ENCODE peak calls at places on chromosomes 12 and 14, in eight cellular contexts. K is fibroblast of pulmonary artery, U is pancreas, F is NCI-H1092 treated with DMSO at 0.1 percent for 48 hours, O is GM03348, B is neural crest cell, X is HL-60, Z is psoas muscle. C is an unnamed sample.

GRCh38 chr14:61343991-61344405 is 22.6 kb downstream of the PRKCH start:
- DNase-seq in K (no peak), U (no peak), F (no peak), O (no peak), B (no peak), X (no peak), Z (no peak), C (no peak)

GRCh38 chr12:15928345-15928744 is 17.2 kb downstream of the DERA start:
- DNase-seq in K (peak), U (no peak), F (no peak), O (peak), B (no peak), X (no peak), Z (no peak), C (no peak)

GRCh38 chr14:102205560-102205959 is 65.9 kb downstream of the WDR20 start:
- DNase-seq in K (no peak), U (no peak), F (no peak), O (no peak), B (no peak), X (no peak), Z (no peak), C (no peak)

GRCh38 chr14:71399057-71399487 is 491.8 kb downstream of the PCNX1 start:
- DNase-seq in K (no peak), U (no peak), F (no peak), O (no peak), B (no peak), X (peak), Z (no peak), C (no peak)

GRCh38 chr12:89067436-89067835 is 284.9 kb downstream of the DUSP6 start:
- DNase-seq in K (peak), U (no peak), F (no peak), O (peak), B (no peak), X (no peak), Z (no peak), C (no peak)

GRCh38 chr12:131140697-131141096 is 187.0 kb downstream of the ADGRD1 start:
- DNase-seq in K (no peak), U (no peak), F (no peak), O (no peak), B (no peak), X (no peak), Z (no peak), C (no peak)

GRCh38 chr14:34336501-34336900 is 125.5 kb downstream of the SPTSSA start:
- DNase-seq in K (no peak), U (no peak), F (no peak), O (no peak), B (no peak), X (no peak), Z (no peak), C (no peak)

GRCh38 chr12:27336254-27336653 is 3.6 kb downstream of the BMAL2 start:
- DNase-seq in K (no peak), U (no peak), F (no peak), O (no peak), B (no peak), X (no peak), Z (no peak), C (no peak)

GRCh38 chr12:69657376-69658137 is 41.5 kb downstream of the BEST3 start:
- DNase-seq in K (peak), U (no peak), F (no peak), O (no peak), B (no peak), X (no peak), Z (peak), C (no peak)

GRCh38 chr14:33362934-33363333 is 424.3 kb downstream of the NPAS3 start:
- DNase-seq in K (no peak), U (no peak), F (no peak), O (no peak), B (no peak), X (no peak), Z (no peak), C (no peak)

GRCh38 chr12:87953257-87953860 is 75.8 kb downstream of the C12orf50 start:
- DNase-seq in K (peak), U (no peak), F (no peak), O (peak), B (peak), X (peak), Z (no peak), C (no peak)

GRCh38 chr12:80778005-80778541 is 61.4 kb downstream of the MYF5 start:
- DNase-seq in K (peak), U (no peak), F (peak), O (peak), B (no peak), X (peak), Z (peak), C (no peak)

GRCh38 chr12:27521066-27521465 is 2.9 kb upstream of the PPFIBP1 start:
- DNase-seq in K (peak), U (no peak), F (peak), O (peak), B (no peak), X (no peak), Z (no peak), C (no peak)

GRCh38 chr14:72476657-72477499 is 417.0 kb downstream of the DPF3 start:
- DNase-seq in K (peak), U (no peak), F (no peak), O (peak), B (no peak), X (peak), Z (no peak), C (peak)